ENCODE peak calls at places on chromosomes 2 and 18, in five cellular contexts. O is GM13977, W is cardiac fibroblast, Q is activated B cell treated with CpG ODN at 0.5 μM for 24 hours, R is astrocyte of the spinal cord. D is an unnamed sample.
A peak's percentile ranks its signal among the peaks of the same experiment; 100 is the strongest.

GRCh38 chr2:178074123-178075005 is 1.8 kb upstream of the PDE11A start:
- DNase-seq in O (no peak), R (peak; percentile 6), Q (no peak), W (no peak), D (no peak)

GRCh38 chr18:48548921-48549320 is 10.1 kb downstream of the CTIF start:
- DNase-seq in W (no peak), Q (no peak), O (no peak), R (no peak), D (no peak)

GRCh38 chr2:100611079-100612029 is 48.6 kb downstream of the PDCL3 start:
- DNase-seq in O (no peak), R (no peak), Q (no peak), W (no peak), D (no peak)

GRCh38 chr2:198517961-198518360 is 713.6 kb downstream of the PLCL1 start:
- DNase-seq in Q (no peak), W (no peak), R (no peak), O (no peak), D (no peak)

GRCh38 chr2:109446531-109447131 is 167.1 kb downstream of the SEPTIN10 start:
- DNase-seq in O (no peak), Q (no peak), W (no peak), R (no peak), D (no peak)

GRCh38 chr18:35458677-35459441 is 38.9 kb downstream of the INO80C start:
- DNase-seq in W (peak; percentile 67), Q (no peak), O (peak; percentile 27), R (peak; percentile 76), D (peak; percentile 8)

GRCh38 chr2:102238039-102238756 is 51.4 kb downstream of the IL1RL2 start:
- DNase-seq in Q (no peak), W (peak; percentile 88), O (no peak), R (peak; percentile 62), D (no peak)

GRCh38 chr18:45122510-45122909 is 441.8 kb downstream of the SETBP1 start:
- DNase-seq in Q (no peak), R (no peak), O (no peak), W (no peak), D (no peak)

GRCh38 chr18:13464432-13465125 is 246.0 kb downstream of the LDLRAD4 start:
- DNase-seq in W (peak; percentile 30), O (peak; percentile 72), R (no peak), Q (peak; percentile 54), D (no peak)

GRCh38 chr18:10123006-10123950 is 209.5 kb downstream of the VAPA start:
- DNase-seq in R (no peak), O (no peak), Q (no peak), W (no peak), D (no peak)

GRCh38 chr2:122706757-122707223 is 951.3 kb downstream of the TSN start:
- DNase-seq in Q (no peak), R (no peak), O (no peak), W (no peak), D (no peak)

DNA sequence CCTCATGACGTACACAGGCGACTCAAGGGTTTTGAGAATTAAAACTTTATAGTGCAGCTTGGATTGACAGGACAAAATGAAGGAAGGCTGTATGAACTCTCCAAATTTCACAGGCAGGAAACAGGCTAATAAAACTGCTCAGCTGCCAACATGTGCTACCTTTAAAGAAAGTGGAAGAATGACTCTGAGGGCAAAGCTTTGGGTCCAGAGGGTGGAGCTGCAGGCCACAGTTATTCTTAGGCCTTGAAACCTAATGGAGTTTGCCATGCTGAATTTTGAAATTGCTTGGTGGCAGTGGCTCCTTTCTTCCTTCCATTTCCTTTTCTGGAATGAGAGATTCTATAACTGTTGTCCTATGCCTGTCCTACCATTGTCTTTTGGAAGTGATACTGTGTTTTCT is 34.8 kb downstream of the HAT1 start:
- DNase-seq in R (no peak), Q (no peak), W (no peak), O (no peak), D (no peak)
- TF ChIP-seq CTCF in R (no peak), Q (no peak), W (no peak), O (peak; percentile 30), D (no peak)

GRCh38 chr2:219523031-219523671 is 8.9 kb downstream of the ASIC4 start:
- DNase-seq in Q (no peak), O (no peak), W (no peak), R (no peak), D (no peak)
- TF ChIP-seq CTCF in Q (no peak), O (no peak), W (no peak), R (peak; percentile 8), D (no peak)

DNA sequence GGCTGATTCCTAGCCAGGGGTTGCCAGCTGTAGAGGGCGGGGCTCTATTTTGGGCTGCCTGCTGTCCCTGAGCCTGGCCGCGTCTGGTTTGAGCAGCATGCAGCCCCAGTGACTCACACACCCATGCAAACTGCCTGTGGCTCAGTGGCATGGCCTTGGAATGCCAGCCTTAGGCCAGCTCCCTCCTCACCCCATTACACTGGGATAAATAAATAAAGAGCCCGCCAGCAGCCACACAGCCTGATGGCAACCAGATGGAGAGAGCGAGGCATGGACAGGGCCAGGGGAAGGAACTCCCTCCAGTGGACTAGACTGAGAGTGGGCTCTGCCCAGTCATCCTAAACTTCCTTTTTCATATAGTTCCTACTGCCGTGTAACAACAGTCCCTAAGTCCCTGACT is 18.3 kb downstream of the NHEJ1 start:
- DNase-seq in R (peak; percentile 88), W (peak; percentile 65), Q (no peak), O (no peak), D (peak; percentile 32)
- TF ChIP-seq CTCF in R (peak; percentile 55), W (peak; percentile 26), Q (no peak), O (no peak), D (peak; percentile 35)

DNA sequence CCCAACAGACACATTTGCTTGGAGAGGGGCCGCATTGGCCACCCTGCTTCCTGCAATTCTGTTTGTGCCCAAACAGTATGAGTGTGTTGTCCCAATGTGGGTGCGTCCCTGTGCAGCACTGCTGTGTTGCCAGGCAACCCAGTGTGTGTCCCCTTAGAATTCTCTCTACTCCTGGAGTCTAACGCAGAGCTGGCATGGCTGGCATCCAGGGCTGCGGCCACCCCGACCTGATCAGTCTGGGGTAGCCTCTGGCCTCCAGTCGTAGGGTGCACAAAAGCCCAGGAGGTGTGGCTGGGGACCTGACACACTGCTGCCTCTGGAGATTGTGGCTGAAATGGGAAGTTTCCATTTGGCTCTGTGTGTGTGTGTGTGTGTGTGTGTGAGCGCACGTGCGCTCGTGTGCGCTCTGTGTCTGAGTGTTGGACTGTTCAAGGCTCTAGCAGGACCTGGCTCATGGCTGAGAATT is 48.0 kb downstream of the TEX44 start:
- DNase-seq in Q (no peak), W (peak; percentile 41), R (peak; percentile 32), O (no peak), D (no peak)
- TF ChIP-seq CTCF in Q (no peak), W (peak; percentile 17), R (no peak), O (no peak), D (peak; percentile 5)

GRCh38 chr2:201780674-201781582 is at the start of gene ALS2:
- DNase-seq in Q (peak; percentile 95), W (peak; percentile 99), O (peak; percentile 89), R (peak; percentile 99), D (peak; percentile 98)
- TF ChIP-seq CTCF in Q (no peak), W (no peak), O (no peak), R (no peak), D (no peak)

DNA sequence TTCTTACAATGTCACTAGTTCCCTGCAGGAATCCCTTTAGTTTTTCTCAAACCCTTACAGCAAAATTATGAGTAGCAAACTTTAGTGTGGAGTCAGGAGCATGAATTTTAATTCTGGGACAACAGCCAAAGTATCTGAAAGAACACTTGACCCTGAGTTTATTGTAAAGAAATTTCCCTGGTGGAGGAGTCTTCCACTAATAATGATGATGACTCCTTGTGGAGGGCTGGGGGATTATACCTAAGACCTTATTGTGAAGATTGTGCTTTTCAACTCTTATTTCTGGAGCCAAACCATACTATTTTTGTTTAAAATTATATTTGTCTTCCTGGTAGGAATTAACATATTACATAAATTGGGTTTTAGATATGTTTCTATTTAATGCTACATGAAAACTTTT is 217.0 kb downstream of the MYO3B start:
- DNase-seq in Q (no peak), R (peak; percentile 3), O (no peak), W (no peak), D (no peak)
- TF ChIP-seq CTCF in Q (no peak), R (peak; percentile 21), O (no peak), W (no peak), D (peak; percentile 28)

DNA sequence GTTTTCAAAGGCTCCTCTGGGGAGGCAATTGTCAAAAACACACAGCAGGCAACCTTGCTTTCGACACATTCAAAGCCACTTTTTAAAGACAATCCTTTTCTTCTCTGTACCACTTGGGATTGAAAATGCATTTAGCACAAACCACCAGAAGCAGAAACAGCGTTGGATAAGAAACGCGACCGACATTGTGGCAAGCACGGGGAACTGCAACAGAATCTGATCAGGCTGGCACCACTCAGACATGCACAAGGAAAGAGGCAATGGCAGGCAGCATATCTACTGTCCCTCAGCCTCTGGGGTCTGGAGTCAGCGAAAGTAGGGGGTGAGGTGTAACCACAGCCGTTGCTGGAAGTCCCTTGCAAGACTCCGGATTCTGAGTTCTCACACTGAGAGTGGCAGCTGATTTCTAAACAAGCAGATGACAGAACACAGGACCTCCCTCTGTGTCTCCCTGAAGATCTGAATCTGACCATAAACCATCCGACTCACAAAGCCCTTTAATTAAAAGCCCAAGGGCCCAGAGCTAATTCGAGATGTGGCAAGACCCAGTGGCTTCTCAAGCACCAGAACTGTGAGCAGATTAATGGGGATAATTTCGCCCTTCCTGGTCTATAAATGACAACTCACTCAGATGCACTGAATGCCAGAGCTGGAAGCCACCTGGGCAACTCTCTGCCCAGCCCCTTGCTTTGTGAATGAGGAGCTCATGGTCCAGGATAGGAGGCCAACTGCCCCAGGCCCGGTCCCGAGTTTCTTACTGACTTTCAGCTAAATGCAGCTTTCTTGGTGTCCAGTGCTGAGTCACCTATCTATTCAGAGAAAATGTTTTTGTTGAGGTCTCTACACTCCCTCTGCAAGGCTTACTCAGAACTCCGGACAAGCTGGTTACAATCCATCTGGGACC is 29.6 kb downstream of the CYRIA start:
- DNase-seq in Q (no peak), W (no peak), R (peak; percentile 80), O (peak; percentile 21), D (no peak)
- TF ChIP-seq CTCF in Q (no peak), W (no peak), R (peak; percentile 8), O (no peak), D (no peak)

GRCh38 chr2:216339456-216340279 is 32.6 kb downstream of the MARCHF4 start:
- DNase-seq in R (peak; percentile 76), O (no peak), Q (no peak), W (peak; percentile 87), D (peak; percentile 59)
- TF ChIP-seq CTCF in R (peak; percentile 5), O (no peak), Q (no peak), W (peak; percentile 27), D (peak; percentile 42)

D was measured in AG04450.